ENCODE peak calls at places on chromosome 1, in eight cellular contexts. M is psoas muscle, A is upper lobe of right lung, F is colonic mucosa, V is ovary, G is PC-3, Z is fibroblast of lung, Q is SJCRH30. X is an unnamed sample.
A peak's percentile ranks its signal among the peaks of the same experiment; 100 is the strongest.

GRCh38 chr1:101080859-101081258 is 55.3 kb upstream of the DPH5 start:
- DNase-seq in M (no peak), A (no peak), F (no peak), V (no peak), G (no peak), Z (no peak), Q (no peak), X (no peak)

GRCh38 chr1:17826165-17826488 is 71.0 kb downstream of the ACTL8 start:
- DNase-seq in M (peak; percentile 73), A (peak; percentile 72), F (peak; percentile 66), V (no peak), G (peak; percentile 45), Z (peak; percentile 34), Q (peak; percentile 66), X (peak; percentile 39)

GRCh38 chr1:28172690-28173150 is 3.8 kb downstream of the PTAFR start:
- DNase-seq in M (peak; percentile 31), A (no peak), F (peak; percentile 63), V (no peak), G (no peak), Z (peak; percentile 12), Q (no peak), X (no peak)

GRCh38 chr1:43530483-43531452 is at the start of gene PTPRF:
- DNase-seq in M (no peak), A (peak; percentile 86), F (peak; percentile 75), V (peak; percentile 85), G (peak; percentile 70), Z (peak; percentile 39), Q (peak; percentile 78), X (peak; percentile 71)

GRCh38 chr1:170530972-170531757 is 801 bp upstream of the GORAB start:
- DNase-seq in M (no peak), A (peak; percentile 59), F (peak; percentile 39), V (peak; percentile 49), G (no peak), Z (peak; percentile 27), Q (no peak), X (no peak)

GRCh38 chr1:162663086-162663485 is 30.8 kb downstream of the DDR2 start:
- DNase-seq in M (no peak), A (no peak), F (no peak), V (no peak), G (peak; percentile 43), Z (no peak), Q (no peak), X (no peak)

GRCh38 chr1:223706077-223706988 is 6.0 kb upstream of the CAPN2 start:
- DNase-seq in M (no peak), A (no peak), F (peak; percentile 60), V (peak; percentile 66), G (peak; percentile 89), Z (peak; percentile 98), Q (peak; percentile 93), X (peak; percentile 84)

GRCh38 chr1:78760858-78761257 is 111.2 kb downstream of the IFI44 start:
- DNase-seq in M (no peak), A (no peak), F (no peak), V (no peak), G (peak; percentile 44), Z (no peak), Q (no peak), X (no peak)

GRCh38 chr1:8666394-8667167 is 150.9 kb downstream of the RERE start:
- DNase-seq in M (no peak), A (no peak), F (no peak), V (no peak), G (peak; percentile 72), Z (peak; percentile 66), Q (no peak), X (no peak)

GRCh38 chr1:156749429-156750118 is 1.9 kb downstream of the HDGF start:
- DNase-seq in M (no peak), A (no peak), F (peak; percentile 81), V (peak; percentile 41), G (peak; percentile 44), Z (no peak), Q (no peak), X (peak; percentile 74)

GRCh38 chr1:52122424-52122823 is 19.5 kb upstream of the ZFYVE9 start:
- DNase-seq in M (no peak), A (no peak), F (no peak), V (no peak), G (no peak), Z (no peak), Q (no peak), X (no peak)

GRCh38 chr1:221274373-221274772 is 395.1 kb downstream of the HLX start:
- DNase-seq in M (no peak), A (no peak), F (no peak), V (no peak), G (no peak), Z (no peak), Q (peak; percentile 79), X (no peak)

GRCh38 chr1:10401281-10401680 is 2.4 kb downstream of the PGD start:
- DNase-seq in M (no peak), A (no peak), F (no peak), V (no peak), G (no peak), Z (peak; percentile 32), Q (no peak), X (peak; percentile 7)

GRCh38 chr1:211474426-211474825 is 17.5 kb downstream of the RD3 start:
- DNase-seq in M (no peak), A (no peak), F (no peak), V (no peak), G (no peak), Z (peak; percentile 32), Q (peak; percentile 38), X (no peak)

GRCh38 chr1:36955016-36955415 is 79.3 kb downstream of the GRIK3 start:
- DNase-seq in M (no peak), A (no peak), F (no peak), V (no peak), G (no peak), Z (no peak), Q (no peak), X (no peak)

GRCh38 chr1:30914931-30915330 is 6.4 kb upstream of the SDC3 start:
- DNase-seq in M (no peak), A (no peak), F (no peak), V (no peak), G (no peak), Z (no peak), Q (no peak), X (no peak)

GRCh38 chr1:30914587-30914922 is 6.0 kb upstream of the SDC3 start:
- DNase-seq in M (no peak), A (no peak), F (no peak), V (no peak), G (no peak), Z (no peak), Q (no peak), X (no peak)

GRCh38 chr1:30915491-30916230 is 7.1 kb upstream of the SDC3 start:
- DNase-seq in M (no peak), A (peak; percentile 58), F (no peak), V (no peak), G (no peak), Z (no peak), Q (peak; percentile 61), X (no peak)

GRCh38 chr1:30919025-30919881 is 10.7 kb upstream of the SDC3 start:
- DNase-seq in M (no peak), A (no peak), F (no peak), V (no peak), G (peak; percentile 50), Z (peak; percentile 79), Q (peak; percentile 95), X (no peak)

DNA sequence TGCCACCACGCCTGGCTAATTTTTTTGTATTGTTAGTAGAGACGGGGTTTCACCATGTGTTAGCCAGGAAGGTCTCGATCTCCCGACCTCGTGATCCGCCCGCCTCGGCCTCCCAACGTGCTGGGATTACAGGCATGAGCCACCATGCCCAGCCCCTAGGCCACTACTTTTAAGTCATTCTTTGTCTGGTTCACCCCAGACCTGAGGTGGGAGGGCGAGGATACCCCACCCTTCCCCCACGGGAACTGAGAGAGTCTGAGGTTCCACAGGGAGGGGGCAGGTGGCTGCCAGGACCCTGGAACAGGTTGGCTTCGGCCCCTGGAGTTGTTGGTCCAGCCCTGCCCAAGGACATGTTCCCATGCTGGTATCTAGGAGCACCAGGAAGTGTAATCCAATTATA is 7.7 kb upstream of the SDC3 start:
- DNase-seq in M (no peak), A (peak; percentile 34), F (no peak), V (no peak), G (no peak), Z (no peak), Q (no peak), X (no peak)
- H3K36me3 ChIP-seq in M (no peaks in the 10 kb centered on the region), A (no peaks in the 10 kb centered on the region), F (no peaks in the 10 kb centered on the region), V (no peaks in the 10 kb centered on the region), G (no peaks in the 10 kb centered on the region), Z (no peaks in the 10 kb centered on the region), Q (no peaks in the 10 kb centered on the region), X (no peaks in the 10 kb centered on the region)

DNA sequence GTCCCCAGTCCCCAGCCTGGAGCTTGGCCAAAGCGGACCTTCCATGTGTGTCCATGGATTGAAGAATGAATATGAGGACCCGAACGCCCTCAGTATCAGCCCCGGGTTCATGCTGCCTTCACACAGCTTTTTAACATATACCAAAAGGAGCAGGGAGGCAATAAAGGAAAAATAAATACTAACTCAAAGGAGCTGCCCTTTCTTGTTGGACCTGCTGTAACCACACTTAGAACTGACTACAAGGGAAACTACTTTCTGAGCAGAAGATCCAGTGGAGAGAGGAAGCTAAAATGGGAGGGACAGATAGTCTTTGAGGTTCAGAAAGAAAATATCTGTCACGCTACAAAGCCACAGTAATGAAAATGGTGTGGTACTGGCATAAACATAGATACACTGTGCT is 48.6 kb downstream of the CNN3 start:
- DNase-seq in M (no peak), A (no peak), F (no peak), V (no peak), G (no peak), Z (no peak), Q (no peak), X (no peak)
- H3K9me3 ChIP-seq in M (no peaks in the 10 kb centered on the region), A (no peaks in the 10 kb centered on the region), F (no peaks in the 10 kb centered on the region), V (no peaks in the 10 kb centered on the region), G (no peaks in the 10 kb centered on the region), Z (no peaks in the 10 kb centered on the region), Q (no peaks in the 10 kb centered on the region), X (no peaks in the 10 kb centered on the region)

DNA sequence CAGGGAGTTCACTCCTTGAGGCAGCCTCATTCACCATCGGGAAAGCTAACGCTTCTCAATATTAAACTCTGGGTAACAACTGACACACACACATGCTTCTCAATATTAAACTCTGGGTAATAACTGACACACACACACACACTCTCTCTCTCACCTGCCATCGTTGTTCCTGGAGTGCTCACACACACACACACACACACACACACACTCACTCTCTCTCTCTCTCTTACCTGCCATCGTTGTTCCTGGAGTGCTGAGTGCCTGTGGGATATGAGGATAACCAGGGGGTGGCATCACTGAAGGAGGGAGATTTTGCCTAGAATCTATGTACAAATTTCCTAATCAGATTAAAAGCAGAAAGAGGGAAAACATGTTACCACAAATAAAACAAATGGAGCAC is 17.1 kb upstream of the GUCA2A start:
- DNase-seq in M (no peak), A (no peak), F (no peak), V (no peak), G (no peak), Z (no peak), Q (no peak), X (no peak)
- H3K4me3 ChIP-seq in M (no peak overlapping the region), A (no peak overlapping the region), F (no peak overlapping the region), V (no peak overlapping the region), G (no peak overlapping the region), Z (no peak overlapping the region), Q (no peak overlapping the region), X (no peak overlapping the region)

DNA sequence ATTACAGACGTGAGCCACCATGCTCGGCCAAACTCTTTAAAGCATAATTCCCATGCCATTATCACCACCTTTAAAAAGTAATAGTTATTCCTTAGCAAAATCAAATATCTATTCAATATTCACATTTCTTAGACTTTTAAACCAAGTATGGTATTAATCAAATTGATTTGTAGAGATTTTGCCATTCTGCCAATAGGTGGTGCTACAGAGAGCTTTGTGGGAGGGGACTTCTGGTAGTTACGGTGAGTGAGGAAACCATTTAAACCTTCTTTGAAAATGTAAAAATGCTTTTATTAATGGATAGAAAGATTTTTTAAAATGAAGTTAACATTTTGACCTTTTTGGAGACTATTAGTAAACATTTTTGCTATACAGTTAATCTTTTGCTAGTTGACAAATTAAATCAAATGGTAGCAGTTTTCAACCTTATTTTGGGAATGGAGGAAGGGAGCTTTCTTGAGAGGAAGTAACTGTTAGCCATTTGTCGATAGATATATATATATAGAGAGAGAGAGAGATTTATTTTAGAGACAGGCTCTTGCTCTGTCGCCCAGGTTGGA is 19.3 kb downstream of the IARS2 start:
- DNase-seq in M (no peak), A (no peak), F (peak; percentile 34), V (no peak), G (peak; percentile 64), Z (peak; percentile 38), Q (peak; percentile 55), X (no peak)
- H3K36me3 ChIP-seq in M (peaks cover 5% of the 10 kb centered on the region), A (peaks cover 85% of the 10 kb centered on the region), F (no peaks in the 10 kb centered on the region), V (no peaks in the 10 kb centered on the region), G (peaks cover 51% of the 10 kb centered on the region), Z (no peaks in the 10 kb centered on the region), Q (peaks cover 63% of the 10 kb centered on the region), X (peaks cover 70% of the 10 kb centered on the region)

X was measured in MG63.